ENCODE peak calls at places on chromosome 20, in ten cellular contexts. B is Peyer's patch; P is body of pancreas; E is CD8-positive, alpha-beta T cell; M is tibial nerve; Z is tibial artery; C is adipocyte; X is fibroblast of lung; O is right cardiac atrium; Q is heart right ventricle. D is an unnamed sample.

GRCh38 chr20:11553603-11554002 is 364.1 kb upstream of the BTBD3 start:
- DNase-seq in B (no peak), P (no peak), E (no peak), M (no peak), Z (no peak), C (peak; percentile 20), X (no peak), O (no peak), Q (no peak), D (no peak)

GRCh38 chr20:57442160-57442887 is 51.1 kb downstream of the RBM38 start:
- DNase-seq in B (no peak), P (no peak), E (no peak), M (no peak), Z (no peak), C (no peak), X (no peak), O (no peak), Q (no peak), D (no peak)

GRCh38 chr20:17655865-17656489 is 26.1 kb downstream of the RRBP1 start:
- DNase-seq in B (no peak), P (peak; percentile 6), E (no peak), M (no peak), Z (peak; percentile 15), C (peak; percentile 28), X (peak; percentile 69), O (no peak), Q (no peak), D (no peak)

GRCh38 chr20:44354979-44355502 is 458 bp upstream of the HNF4A start:
- DNase-seq in B (peak; percentile 82), P (no peak), E (no peak), M (no peak), Z (no peak), C (no peak), X (no peak), O (no peak), Q (no peak), D (no peak)

GRCh38 chr20:10982692-10983091 is 308.9 kb upstream of the JAG1 start:
- DNase-seq in B (no peak), P (peak; percentile 38), E (no peak), M (peak; percentile 38), Z (peak; percentile 70), C (peak; percentile 93), X (peak; percentile 94), O (peak; percentile 67), Q (peak; percentile 78), D (no peak)

GRCh38 chr20:60630609-60631008 is 621.5 kb upstream of the CDH4 start:
- DNase-seq in B (no peak), P (no peak), E (no peak), M (no peak), Z (no peak), C (no peak), X (no peak), O (no peak), Q (no peak), D (no peak)

GRCh38 chr20:62186887-62187866 is 4.3 kb downstream of the MTG2 start:
- DNase-seq in B (no peak), P (no peak), E (no peak), M (no peak), Z (no peak), C (peak; percentile 4), X (peak; percentile 42), O (no peak), Q (no peak), D (no peak)

GRCh38 chr20:44644384-44645131 is 6.9 kb downstream of the ADA start:
- DNase-seq in B (peak; percentile 61), P (no peak), E (peak; percentile 47), M (no peak), Z (no peak), C (no peak), X (no peak), O (no peak), Q (no peak), D (no peak)

GRCh38 chr20:13220194-13220856 is 749 bp upstream of the ISM1 start:
- DNase-seq in B (no peak), P (peak; percentile 77), E (peak; percentile 22), M (peak; percentile 71), Z (peak; percentile 82), C (peak; percentile 48), X (peak; percentile 10), O (peak; percentile 77), Q (peak; percentile 53), D (no peak)

GRCh38 chr20:16245879-16246278 is 327.4 kb downstream of the KIF16B start:
- DNase-seq in B (no peak), P (no peak), E (no peak), M (no peak), Z (no peak), C (no peak), X (no peak), O (no peak), Q (no peak), D (no peak)

GRCh38 chr20:47789081-47789998 is 4.1 kb upstream of the SULF2 start:
- DNase-seq in B (no peak), P (no peak), E (no peak), M (no peak), Z (no peak), C (peak; percentile 20), X (peak; percentile 68), O (no peak), Q (no peak), D (no peak)

GRCh38 chr20:44649976-44650375 is 1.5 kb downstream of the ADA start:
- DNase-seq in B (no peak), P (no peak), E (no peak), M (no peak), Z (no peak), C (no peak), X (no peak), O (no peak), Q (no peak), D (no peak)

GRCh38 chr20:25230177-25230831 is 17.6 kb upstream of the PYGB start:
- DNase-seq in B (no peak), P (no peak), E (no peak), M (no peak), Z (no peak), C (no peak), X (no peak), O (no peak), Q (no peak), D (no peak)

GRCh38 chr20:4569882-4570281 is 151.8 kb upstream of the PRND start:
- DNase-seq in B (no peak), P (no peak), E (no peak), M (no peak), Z (no peak), C (no peak), X (no peak), O (no peak), Q (no peak), D (no peak)

GRCh38 chr20:11003341-11003740 is 329.5 kb upstream of the JAG1 start:
- DNase-seq in B (no peak), P (no peak), E (no peak), M (no peak), Z (no peak), C (no peak), X (no peak), O (no peak), Q (no peak), D (no peak)

GRCh38 chr20:25160457-25160856 is 35.1 kb upstream of the ENTPD6 start:
- DNase-seq in B (no peak), P (no peak), E (no peak), M (no peak), Z (no peak), C (no peak), X (no peak), O (no peak), Q (no peak), D (no peak)

GRCh38 chr20:21708738-21709534 is 3.5 kb downstream of the PAX1 start:
- DNase-seq in B (no peak), P (no peak), E (no peak), M (no peak), Z (no peak), C (no peak), X (no peak), O (no peak), Q (no peak), D (no peak)
- H3K27me3 ChIP-seq in B (no peaks in the 10 kb centered on the region), P (no peaks in the 10 kb centered on the region), E (no peaks in the 10 kb centered on the region), M (no peaks in the 10 kb centered on the region), Z (peaks cover 97% of the 10 kb centered on the region), C (peaks cover 75% of the 10 kb centered on the region), X (peaks cover 28% of the 10 kb centered on the region), O (peaks cover 8% of the 10 kb centered on the region), Q (peaks cover 82% of the 10 kb centered on the region), D (peaks cover 89% of the 10 kb centered on the region)

GRCh38 chr20:63957004-63957689 is 931 bp upstream of the UCKL1 start:
- DNase-seq in B (peak; percentile 86), P (peak; percentile 69), E (peak; percentile 72), M (no peak), Z (peak; percentile 70), C (peak; percentile 75), X (peak; percentile 65), O (peak; percentile 80), Q (peak; percentile 61), D (no peak)
- H3K27me3 ChIP-seq in B (no peaks in the 10 kb centered on the region), P (no peaks in the 10 kb centered on the region), E (no peaks in the 10 kb centered on the region), M (no peaks in the 10 kb centered on the region), Z (no peaks in the 10 kb centered on the region), C (no peaks in the 10 kb centered on the region), X (no peaks in the 10 kb centered on the region), O (no peaks in the 10 kb centered on the region), Q (no peaks in the 10 kb centered on the region), D (no peaks in the 10 kb centered on the region)

DNA sequence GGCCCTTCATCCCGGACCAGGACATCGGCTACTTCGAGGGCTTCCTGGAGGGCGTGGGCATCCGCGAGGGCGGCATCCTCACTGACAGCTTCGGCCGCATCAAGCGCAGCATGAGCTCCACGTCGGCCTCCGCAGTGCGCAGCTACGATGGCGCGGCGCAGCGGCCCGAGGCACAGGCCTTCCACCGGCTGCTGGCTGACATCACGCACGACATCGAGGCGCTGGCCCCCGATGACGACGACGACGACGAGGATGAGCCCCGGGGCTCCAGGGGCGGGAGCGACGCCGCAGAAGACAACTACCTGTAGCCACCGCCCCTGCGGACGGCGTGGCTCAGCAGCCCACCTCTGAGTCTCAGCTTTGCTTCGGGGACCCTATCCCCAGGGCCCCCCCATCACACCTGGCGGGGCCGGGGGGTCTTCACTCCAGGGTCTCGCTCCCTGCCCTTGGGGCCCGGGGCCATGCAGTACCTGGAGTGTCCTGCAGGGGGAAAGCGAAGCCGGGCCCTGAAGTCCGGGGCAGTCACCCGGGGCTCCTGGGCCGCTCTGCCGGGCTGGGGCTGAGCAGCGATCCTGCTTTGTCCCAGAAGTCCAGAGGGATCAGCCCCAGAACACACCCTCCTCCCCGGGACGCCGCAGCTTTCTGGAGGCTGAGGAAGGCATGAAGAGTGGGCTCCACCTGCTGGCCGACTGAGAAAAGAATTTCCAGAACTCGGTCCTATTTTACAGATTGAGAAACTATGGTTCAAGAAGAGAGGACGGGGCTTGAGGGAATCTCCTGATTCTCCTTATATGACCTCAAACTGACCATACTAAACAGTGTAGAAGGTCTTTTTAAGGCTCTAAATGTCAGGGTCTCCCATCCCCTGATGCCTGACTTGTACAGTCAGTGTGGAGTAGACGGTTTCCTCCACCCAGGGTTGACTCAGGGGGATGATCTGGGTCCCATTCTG is 20.8 kb upstream of the HCK start:
- DNase-seq in B (peak; percentile 84), P (peak; percentile 85), E (peak; percentile 61), M (peak; percentile 71), Z (peak; percentile 74), C (peak; percentile 91), X (peak; percentile 75), O (peak; percentile 87), Q (peak; percentile 87), D (peak; percentile 88)
- H3K27me3 ChIP-seq in B (no peaks in the 10 kb centered on the region), P (no peaks in the 10 kb centered on the region), E (peaks cover 4% of the 10 kb centered on the region), M (no peaks in the 10 kb centered on the region), Z (peaks cover 40% of the 10 kb centered on the region), C (peaks cover 90% of the 10 kb centered on the region), X (peaks cover 37% of the 10 kb centered on the region), O (no peaks in the 10 kb centered on the region), Q (peaks cover 17% of the 10 kb centered on the region), D (no peaks in the 10 kb centered on the region)

DNA sequence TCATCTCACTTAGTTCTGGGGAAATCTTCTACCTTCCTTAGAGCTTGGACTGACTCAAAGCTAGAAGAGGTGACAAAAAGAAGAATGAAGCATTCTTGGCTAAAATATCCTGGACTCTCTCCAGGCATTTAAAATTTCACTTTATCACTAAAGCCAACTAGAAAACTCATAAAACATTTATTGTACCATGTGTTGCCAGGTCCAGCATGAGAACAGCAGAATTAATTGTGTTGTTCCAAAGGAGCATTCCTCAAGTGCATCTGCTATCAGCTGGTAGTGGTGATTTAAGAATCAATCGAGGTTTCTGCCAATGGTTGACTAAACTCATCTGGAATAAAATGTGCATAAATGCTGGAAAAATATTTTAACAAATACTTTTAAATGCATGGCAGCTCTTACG is 147.3 kb upstream of the SSTR4 start:
- DNase-seq in B (no peak), P (no peak), E (no peak), M (no peak), Z (no peak), C (no peak), X (no peak), O (no peak), Q (no peak), D (no peak)
- H3K27me3 ChIP-seq in B (no peaks in the 10 kb centered on the region), P (no peaks in the 10 kb centered on the region), E (no peaks in the 10 kb centered on the region), M (no peaks in the 10 kb centered on the region), Z (no peaks in the 10 kb centered on the region), C (peaks cover 16% of the 10 kb centered on the region), X (no peaks in the 10 kb centered on the region), O (no peaks in the 10 kb centered on the region), Q (no peaks in the 10 kb centered on the region), D (no peaks in the 10 kb centered on the region)